ENCODE peak calls at places on chromosomes 16 and 17, in four cellular contexts. One of them, this sample, is unnamed.

GRCh38 chr16:14087590-14088154 is 16.6 kb downstream of the MRTFB start:
- DNase-seq in Peyer's patch: no peak
- DNase-seq in kidney epithelial cell: no peak
- DNase-seq in dorsolateral prefrontal cortex: no peak
- DNase-seq in this sample: no peak

GRCh38 chr16:53121043-53121442 is 66.3 kb downstream of the CHD9 start:
- DNase-seq in Peyer's patch: no peak
- DNase-seq in kidney epithelial cell: no peak
- DNase-seq in dorsolateral prefrontal cortex: no peak
- DNase-seq in this sample: no peak

GRCh38 chr17:63993368-63993990 is 4.7 kb upstream of the PRR29 start:
- DNase-seq in Peyer's patch: peak
- DNase-seq in kidney epithelial cell: no peak
- DNase-seq in dorsolateral prefrontal cortex: no peak
- DNase-seq in this sample: no peak

GRCh38 chr17:40598928-40599627 is 33.8 kb upstream of the CCR7 start:
- DNase-seq in Peyer's patch: peak
- DNase-seq in kidney epithelial cell: no peak
- DNase-seq in dorsolateral prefrontal cortex: no peak
- DNase-seq in this sample: no peak

GRCh38 chr16:73771676-73772075 is 524.9 kb upstream of the PSMD7 start:
- DNase-seq in Peyer's patch: no peak
- DNase-seq in kidney epithelial cell: peak
- DNase-seq in dorsolateral prefrontal cortex: no peak
- DNase-seq in this sample: no peak

GRCh38 chr17:42117397-42118125 is 3.6 kb downstream of the KAT2A start:
- DNase-seq in Peyer's patch: peak
- DNase-seq in kidney epithelial cell: no peak
- DNase-seq in dorsolateral prefrontal cortex: no peak
- DNase-seq in this sample: no peak

GRCh38 chr16:84618428-84619102 is 687 bp upstream of the COTL1 start:
- DNase-seq in Peyer's patch: no peak
- DNase-seq in kidney epithelial cell: peak
- DNase-seq in dorsolateral prefrontal cortex: no peak
- DNase-seq in this sample: no peak

GRCh38 chr16:16080465-16081065 is 131.1 kb downstream of the ABCC1 start:
- DNase-seq in Peyer's patch: no peak
- DNase-seq in kidney epithelial cell: no peak
- DNase-seq in dorsolateral prefrontal cortex: no peak
- DNase-seq in this sample: no peak

GRCh38 chr17:19278729-19279128 is 41.6 kb downstream of the EPN2 start:
- DNase-seq in Peyer's patch: no peak
- DNase-seq in kidney epithelial cell: no peak
- DNase-seq in dorsolateral prefrontal cortex: no peak
- DNase-seq in this sample: no peak

GRCh38 chr16:23072769-23073549 is 76.3 kb downstream of the USP31 start:
- DNase-seq in Peyer's patch: no peak
- DNase-seq in kidney epithelial cell: no peak
- DNase-seq in dorsolateral prefrontal cortex: no peak
- DNase-seq in this sample: no peak

GRCh38 chr17:27423651-27424050 is 32.6 kb upstream of the KSR1 start:
- DNase-seq in Peyer's patch: no peak
- DNase-seq in kidney epithelial cell: no peak
- DNase-seq in dorsolateral prefrontal cortex: no peak
- DNase-seq in this sample: no peak

GRCh38 chr16:69490707-69491324 is 66.4 kb downstream of the CYB5B start:
- DNase-seq in Peyer's patch: no peak
- DNase-seq in kidney epithelial cell: no peak
- DNase-seq in dorsolateral prefrontal cortex: no peak
- DNase-seq in this sample: no peak

GRCh38 chr16:23395732-23396131 is 57.3 kb downstream of the COG7 start:
- DNase-seq in Peyer's patch: no peak
- DNase-seq in kidney epithelial cell: no peak
- DNase-seq in dorsolateral prefrontal cortex: no peak
- DNase-seq in this sample: no peak

GRCh38 chr17:13362341-13363122 is 239.2 kb downstream of the HS3ST3A1 start:
- DNase-seq in Peyer's patch: no peak
- DNase-seq in kidney epithelial cell: peak
- DNase-seq in dorsolateral prefrontal cortex: no peak
- DNase-seq in this sample: no peak

GRCh38 chr16:10122546-10122945 is 59.7 kb downstream of the GRIN2A start:
- DNase-seq in Peyer's patch: no peak
- DNase-seq in kidney epithelial cell: no peak
- DNase-seq in dorsolateral prefrontal cortex: no peak
- DNase-seq in this sample: no peak

GRCh38 chr17:694239-694638 is 20.4 kb downstream of the VPS53 start:
- DNase-seq in Peyer's patch: no peak
- DNase-seq in kidney epithelial cell: peak
- DNase-seq in dorsolateral prefrontal cortex: no peak
- DNase-seq in this sample: no peak

GRCh38 chr17:75252039-75252816 is 9.2 kb downstream of the GGA3 start:
- DNase-seq in Peyer's patch: no peak
- DNase-seq in kidney epithelial cell: no peak
- DNase-seq in dorsolateral prefrontal cortex: no peak
- DNase-seq in this sample: no peak

GRCh38 chr16:68444058-68444657 is 4.2 kb downstream of the SMPD3 start:
- DNase-seq in Peyer's patch: peak
- DNase-seq in kidney epithelial cell: no peak
- DNase-seq in dorsolateral prefrontal cortex: no peak
- DNase-seq in this sample: peak

GRCh38 chr17:71441098-71441497 is 679.7 kb upstream of the SOX9 start:
- DNase-seq in Peyer's patch: no peak
- DNase-seq in kidney epithelial cell: peak
- DNase-seq in dorsolateral prefrontal cortex: no peak
- DNase-seq in this sample: no peak

GRCh38 chr17:79393358-79394038 is 217.4 kb downstream of the RBFOX3 start:
- DNase-seq in Peyer's patch: peak
- DNase-seq in kidney epithelial cell: no peak
- DNase-seq in dorsolateral prefrontal cortex: peak
- DNase-seq in this sample: peak

GRCh38 chr17:60398227-60398959 is 6.5 kb upstream of the USP32 start:
- DNase-seq in Peyer's patch: peak
- DNase-seq in kidney epithelial cell: no peak
- DNase-seq in dorsolateral prefrontal cortex: no peak
- DNase-seq in this sample: no peak

GRCh38 chr16:1237990-1238389 is 2.5 kb upstream of the TPSAB1 start:
- DNase-seq in Peyer's patch: no peak
- DNase-seq in kidney epithelial cell: no peak
- DNase-seq in dorsolateral prefrontal cortex: no peak
- DNase-seq in this sample: no peak

GRCh38 chr16:8571061-8571596 is 19.2 kb downstream of the TMEM114 start:
- DNase-seq in Peyer's patch: no peak
- DNase-seq in kidney epithelial cell: no peak
- DNase-seq in dorsolateral prefrontal cortex: no peak
- DNase-seq in this sample: no peak

GRCh38 chr16:72997141-72997542 is 50.8 kb downstream of the ZFHX3 start:
- DNase-seq in Peyer's patch: no peak
- DNase-seq in kidney epithelial cell: no peak
- DNase-seq in dorsolateral prefrontal cortex: no peak
- DNase-seq in this sample: no peak

GRCh38 chr17:70535986-70536385 is 366.7 kb downstream of the KCNJ2 start:
- DNase-seq in Peyer's patch: no peak
- DNase-seq in kidney epithelial cell: no peak
- DNase-seq in dorsolateral prefrontal cortex: no peak
- DNase-seq in this sample: no peak

GRCh38 chr16:55036371-55036821 is 105.7 kb downstream of the IRX5 start:
- DNase-seq in Peyer's patch: peak
- DNase-seq in kidney epithelial cell: no peak
- DNase-seq in dorsolateral prefrontal cortex: no peak
- DNase-seq in this sample: no peak

GRCh38 chr16:79250457-79251098 is 350.0 kb downstream of the MAF start:
- DNase-seq in Peyer's patch: no peak
- DNase-seq in kidney epithelial cell: no peak
- DNase-seq in dorsolateral prefrontal cortex: no peak
- DNase-seq in this sample: no peak

GRCh38 chr16:2154533-2155090 is 970 bp upstream of the TRAF7 start:
- DNase-seq in Peyer's patch: no peak
- DNase-seq in kidney epithelial cell: no peak
- DNase-seq in dorsolateral prefrontal cortex: no peak
- DNase-seq in this sample: no peak

GRCh38 chr17:8073627-8074485 is 13.7 kb downstream of the ALOX12B start:
- DNase-seq in Peyer's patch: peak
- DNase-seq in kidney epithelial cell: no peak
- DNase-seq in dorsolateral prefrontal cortex: peak
- DNase-seq in this sample: peak

GRCh38 chr17:79658811-79659207 is 48.0 kb upstream of the RBFOX3 start:
- DNase-seq in Peyer's patch: peak
- DNase-seq in kidney epithelial cell: no peak
- DNase-seq in dorsolateral prefrontal cortex: peak
- DNase-seq in this sample: no peak

GRCh38 chr17:22707626-22708025 is 1015.3 kb downstream of the KCNJ18 start:
- DNase-seq in Peyer's patch: no peak
- DNase-seq in kidney epithelial cell: no peak
- DNase-seq in dorsolateral prefrontal cortex: no peak
- DNase-seq in this sample: no peak

GRCh38 chr16:54926166-54926838 is 4.4 kb upstream of the IRX5 start:
- DNase-seq in Peyer's patch: no peak
- DNase-seq in kidney epithelial cell: no peak
- DNase-seq in dorsolateral prefrontal cortex: no peak
- DNase-seq in this sample: no peak

GRCh38 chr17:4542003-4542725 is 13.0 kb downstream of the MYBBP1A start:
- DNase-seq in Peyer's patch: no peak
- DNase-seq in kidney epithelial cell: no peak
- DNase-seq in dorsolateral prefrontal cortex: no peak
- DNase-seq in this sample: no peak

This sample was measured in left colon.